ENCODE peak calls at places on chromosomes 12 and 14, in five cellular contexts. F, X, Y, N and K are unnamed samples.

GRCh38 chr14:24366664-24367505 is 1.1 kb upstream of the NFATC4 start:
- DNase-seq in F (peak), N (peak), X (peak), Y (peak), K (peak)

GRCh38 chr12:78035913-78036658 is 205.4 kb downstream of the NAV3 start:
- DNase-seq in Y (peak), N (no peak), X (no peak), F (no peak), K (no peak)

GRCh38 chr12:31897791-31898503 is 61.3 kb upstream of the RESF1 start:
- DNase-seq in X (no peak), F (peak), Y (no peak), N (no peak), K (no peak)

GRCh38 chr12:51886021-51886710 is 1.7 kb upstream of the ANKRD33 start:
- DNase-seq in X (no peak), Y (no peak), N (no peak), F (peak), K (peak)

GRCh38 chr12:131852551-131853299 is 24.5 kb downstream of the MMP17 start:
- DNase-seq in Y (no peak), N (no peak), F (no peak), X (peak), K (no peak)

GRCh38 chr12:1812650-1813302 is 7.6 kb upstream of the LRTM2 start:
- DNase-seq in F (peak), N (no peak), Y (no peak), X (no peak), K (peak)

GRCh38 chr14:86858591-86858990 is 1134.4 kb downstream of the GALC start:
- DNase-seq in F (no peak), Y (no peak), X (no peak), N (no peak), K (no peak)

GRCh38 chr12:47419500-47419899 is 286.3 kb downstream of the RPAP3 start:
- DNase-seq in X (no peak), N (no peak), F (no peak), Y (no peak), K (peak)

GRCh38 chr14:95463173-95463901 is 53.1 kb downstream of the SYNE3 start:
- DNase-seq in X (no peak), F (no peak), Y (no peak), N (no peak), K (no peak)

GRCh38 chr12:113926792-113927191 is 39.3 kb downstream of the RBM19 start:
- DNase-seq in F (peak), N (no peak), X (no peak), Y (no peak), K (no peak)

GRCh38 chr12:121637231-121637914 is 11.0 kb downstream of the ORAI1 start:
- DNase-seq in F (no peak), N (no peak), X (no peak), Y (no peak), K (no peak)

GRCh38 chr12:101707131-101707782 is 9.8 kb downstream of the CHPT1 start:
- DNase-seq in N (no peak), F (peak), Y (no peak), X (no peak), K (no peak)

GRCh38 chr12:56880416-56881035 is 53.7 kb downstream of the SDR9C7 start:
- DNase-seq in F (no peak), N (no peak), X (no peak), Y (no peak), K (no peak)

GRCh38 chr12:70449074-70449757 is 83.1 kb downstream of the KCNMB4 start:
- DNase-seq in X (no peak), Y (no peak), F (no peak), N (no peak), K (peak)

GRCh38 chr14:68593806-68594536 is 198.9 kb downstream of the ZFP36L1 start:
- DNase-seq in N (no peak), F (no peak), Y (no peak), X (no peak), K (no peak)

GRCh38 chr12:89949457-89950195 is 241.0 kb upstream of the ATP2B1 start:
- DNase-seq in F (peak), Y (no peak), N (no peak), X (no peak), K (peak)

GRCh38 chr12:70243510-70244331 is 488 bp downstream of the CNOT2 start:
- DNase-seq in Y (peak), N (peak), X (peak), F (peak), K (peak)

GRCh38 chr12:75759842-75760260 is 248.4 kb upstream of the KRR1 start:
- DNase-seq in X (no peak), Y (no peak), N (no peak), F (peak), K (peak)

GRCh38 chr12:93379432-93380308 is 1.9 kb downstream of the NUDT4 start:
- DNase-seq in X (no peak), Y (no peak), N (no peak), F (no peak), K (peak)

GRCh38 chr12:93378373-93379310 is 917 bp downstream of the NUDT4 start:
- DNase-seq in F (peak), N (peak), Y (no peak), X (peak), K (peak)

GRCh38 chr12:93381183-93381975 is 3.7 kb downstream of the NUDT4 start:
- DNase-seq in X (no peak), N (no peak), Y (no peak), F (no peak), K (peak)

GRCh38 chr12:93377252-93377542 is 528 bp upstream of the NUDT4 start:
- DNase-seq in X (no peak), F (no peak), N (no peak), Y (no peak), K (no peak)

GRCh38 chr12:93380480-93381121 is 2.9 kb downstream of the NUDT4 start:
- DNase-seq in Y (no peak), X (no peak), N (no peak), F (no peak), K (peak)
- H3K4me3 ChIP-seq in Y (peak), X (peak), N (no peak), F (peak), K (peak)

GRCh38 chr12:29780084-29780483 is 3.7 kb downstream of the TMTC1 start:
- DNase-seq in F (no peak), X (no peak), Y (no peak), N (no peak), K (no peak)

GRCh38 chr12:29782285-29782820 is 1.4 kb downstream of the TMTC1 start:
- DNase-seq in X (no peak), Y (no peak), F (peak), N (no peak), K (peak)

GRCh38 chr12:29781705-29782266 is 2.0 kb downstream of the TMTC1 start:
- DNase-seq in N (no peak), F (no peak), Y (no peak), X (no peak), K (no peak)

GRCh38 chr12:29782821-29783772 is 645 bp downstream of the TMTC1 start:
- DNase-seq in F (no peak), N (peak), X (peak), Y (peak), K (no peak)

GRCh38 chr12:29781176-29781575 is 2.6 kb downstream of the TMTC1 start:
- DNase-seq in N (no peak), Y (no peak), X (no peak), F (no peak), K (no peak)
- H3K4me3 ChIP-seq in N (no peak), Y (no peak), X (no peak), F (no peak), K (no peak)

DNA sequence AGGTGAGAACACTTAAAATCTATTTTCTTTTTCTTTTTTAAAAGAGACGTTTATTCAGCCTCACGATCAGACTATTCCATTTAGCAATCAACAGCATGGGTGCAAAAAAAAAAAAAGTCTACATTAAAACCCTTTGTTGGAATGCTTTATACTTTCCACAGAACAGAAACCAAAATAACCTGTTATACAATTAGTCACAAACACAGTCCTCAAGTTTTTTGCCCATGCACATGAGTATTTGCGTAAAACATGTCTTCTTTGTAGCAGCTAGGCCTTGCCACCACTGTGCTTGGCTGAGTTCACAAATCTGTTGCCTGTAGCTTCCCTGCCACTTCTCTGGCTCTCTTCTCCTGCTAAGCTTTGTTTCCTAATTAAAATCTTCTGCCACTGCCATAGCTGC is 37.8 kb downstream of the KLRG1 start:
- DNase-seq in X (no peak), Y (no peak), N (no peak), F (no peak), K (peak)
- H3K4me3 ChIP-seq in X (no peak), Y (no peak), N (no peak), F (no peak), K (no peak)

GRCh38 chr14:54881235-54881760 is 21.3 kb downstream of the GCH1 start:
- DNase-seq in X (no peak), F (peak), Y (no peak), N (no peak), K (peak)
- H3K4me3 ChIP-seq in X (peak), F (peak), Y (peak), N (no peak), K (peak)

GRCh38 chr12:27437839-27438238 is 8.7 kb upstream of the SMCO2 start:
- DNase-seq in F (no peak), Y (no peak), X (no peak), N (no peak), K (no peak)

GRCh38 chr12:27436768-27437167 is 9.8 kb upstream of the SMCO2 start:
- DNase-seq in Y (no peak), F (no peak), X (no peak), N (no peak), K (no peak)

GRCh38 chr12:27431185-27431584 is 15.4 kb upstream of the SMCO2 start:
- DNase-seq in X (no peak), N (no peak), Y (no peak), F (no peak), K (no peak)

GRCh38 chr12:27434673-27435565 is 11.6 kb upstream of the SMCO2 start:
- DNase-seq in X (no peak), Y (no peak), F (peak), N (no peak), K (no peak)

DNA sequence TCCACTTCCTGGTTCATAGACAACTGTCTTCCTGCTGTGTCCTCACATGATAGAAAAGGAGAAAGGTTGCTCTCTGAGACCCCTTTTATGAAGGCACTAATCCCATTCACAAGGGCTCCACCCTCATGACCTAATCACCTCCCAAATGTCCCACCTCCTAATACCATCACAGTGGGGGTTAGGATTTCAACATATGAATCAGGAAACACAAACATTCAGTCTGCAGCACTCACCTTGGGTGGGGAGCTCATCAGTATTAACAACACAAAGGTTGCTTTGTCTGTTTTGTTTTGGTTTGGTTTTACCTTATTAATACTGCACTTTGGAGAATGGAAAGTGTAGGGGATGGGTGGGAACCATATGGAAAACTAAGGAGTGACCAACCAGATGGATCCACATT is 10.5 kb upstream of the SMCO2 start:
- DNase-seq in Y (no peak), N (no peak), F (no peak), X (no peak), K (no peak)
- H3K4me3 ChIP-seq in Y (no peak), N (no peak), F (no peak), X (no peak), K (no peak)

GRCh38 chr12:40107098-40107802 is 1.4 kb upstream of the SLC2A13 start:
- DNase-seq in X (peak), F (peak), N (peak), Y (peak), K (peak)

GRCh38 chr12:40106655-40107054 is 774 bp upstream of the SLC2A13 start:
- DNase-seq in X (no peak), F (no peak), N (no peak), Y (no peak), K (no peak)

GRCh38 chr12:40106202-40106533 is 287 bp upstream of the SLC2A13 start:
- DNase-seq in Y (no peak), F (no peak), X (no peak), N (no peak), K (no peak)

GRCh38 chr12:40105515-40106201 is at the start of gene SLC2A13:
- DNase-seq in X (peak), Y (peak), N (peak), F (peak), K (peak)

DNA sequence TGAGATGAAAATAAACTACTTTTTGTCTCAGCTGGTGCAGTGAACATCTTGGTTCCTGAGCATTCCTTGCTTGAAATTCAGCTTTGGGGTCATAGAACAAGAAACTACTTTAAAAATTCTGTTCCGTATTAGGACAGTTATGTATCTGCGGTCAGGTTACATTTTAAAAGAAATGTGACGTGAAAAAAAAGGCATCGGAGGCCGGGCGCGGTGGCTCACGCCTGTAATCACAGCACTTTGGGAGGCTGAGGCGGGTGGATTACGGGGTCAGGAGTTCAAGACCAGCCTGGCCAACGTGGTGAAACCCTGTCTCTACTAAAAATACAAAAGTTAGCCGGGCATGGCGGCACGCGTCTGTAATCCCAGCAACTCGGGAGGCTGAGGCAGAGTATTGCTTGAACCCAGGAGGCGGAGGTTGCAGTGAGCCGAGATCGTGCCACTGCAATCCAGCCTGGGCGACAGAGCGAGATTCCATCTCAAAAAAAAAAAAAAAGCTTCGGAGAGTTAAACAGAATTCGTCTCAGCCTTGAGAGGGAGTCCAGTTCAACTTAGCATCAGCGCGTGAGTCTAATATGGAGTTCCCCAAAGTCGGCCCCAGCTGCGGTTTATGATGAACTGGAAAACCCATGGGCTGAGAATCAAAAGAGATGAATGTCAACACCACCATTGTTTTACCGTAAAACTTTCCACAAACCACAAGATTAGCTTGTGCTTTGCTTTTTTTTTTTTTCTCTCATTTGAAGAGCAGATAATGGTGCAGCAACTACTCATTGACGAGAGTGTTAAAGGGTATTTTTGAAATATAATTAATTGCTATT is 2.1 kb upstream of the SLC2A13 start:
- DNase-seq in X (peak), N (no peak), F (no peak), Y (no peak), K (no peak)
- H3K4me3 ChIP-seq in X (no peak), N (no peak), F (no peak), Y (peak), K (no peak)

DNA sequence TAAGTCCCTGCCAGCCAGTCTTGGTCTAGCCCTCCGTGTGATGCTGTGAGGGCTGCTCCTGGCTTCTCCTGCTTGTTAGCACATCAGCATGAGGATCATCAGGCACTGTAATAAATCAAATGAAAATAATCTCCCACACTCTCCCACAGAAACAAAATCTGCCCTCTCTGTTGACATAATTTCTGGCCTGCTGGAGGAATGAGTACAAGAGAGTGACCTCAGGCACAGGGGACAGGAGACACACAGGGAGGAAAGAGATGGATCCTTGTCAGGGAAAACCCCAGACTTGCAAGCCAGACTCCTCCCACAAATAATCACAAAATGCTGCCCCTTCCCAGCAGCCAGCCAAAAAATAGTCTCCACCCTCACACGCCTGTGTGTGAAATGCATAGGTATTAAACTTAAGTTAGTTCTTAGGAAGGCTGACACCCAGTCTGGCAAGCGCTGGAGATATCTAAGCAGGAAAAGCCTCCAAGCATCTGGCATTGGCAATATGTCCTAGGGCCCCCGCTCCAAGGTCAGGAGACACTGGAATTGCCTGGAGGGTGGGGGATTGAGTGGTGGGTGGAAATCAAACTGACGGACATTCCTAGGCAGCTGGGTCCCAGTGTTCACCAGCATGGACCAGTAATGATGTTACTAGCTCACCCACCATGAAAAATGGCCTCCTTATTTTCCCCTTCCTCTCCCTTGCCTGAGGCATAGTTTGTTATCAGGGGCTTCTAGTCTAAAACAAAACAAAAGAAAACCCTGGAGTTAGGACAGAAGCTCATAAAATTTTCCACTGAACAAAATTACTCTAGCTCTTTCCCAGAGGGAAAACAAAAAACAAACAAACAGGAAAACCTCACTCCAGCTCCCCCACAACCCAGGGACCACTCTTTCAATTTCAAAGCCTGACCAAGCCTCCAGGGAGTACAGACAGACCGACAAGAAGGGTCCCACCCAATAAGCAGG is 22.0 kb downstream of the SMUG1 start:
- DNase-seq in X (no peak), F (no peak), N (no peak), Y (no peak), K (no peak)
- H3K4me3 ChIP-seq in X (no peak), F (no peak), N (no peak), Y (no peak), K (no peak)